ENCODE peak calls at places on chromosomes 16 and 17, in four cellular contexts. Q is CD8-positive, alpha-beta T cell; B is left ventricle myocardium inferior; V is testis. W is an unnamed sample.

GRCh38 chr16:88538366-88539060 is 31.7 kb upstream of the ZC3H18 start:
- DNase-seq in Q (no peak), B (no peak), V (no peak), W (no peak)

GRCh38 chr16:87845213-87845612 is 24.1 kb downstream of the SLC7A5 start:
- DNase-seq in Q (no peak), B (no peak), V (peak; percentile 67), W (no peak)

GRCh38 chr16:57263585-57264351 is 18.7 kb downstream of the ARL2BP start:
- DNase-seq in Q (no peak), B (no peak), V (no peak), W (no peak)

GRCh38 chr17:65229596-65229995 is 92.4 kb downstream of the RGS9 start:
- DNase-seq in Q (no peak), B (no peak), V (no peak), W (no peak)

GRCh38 chr16:19288872-19289799 is 3.6 kb downstream of the CLEC19A start:
- DNase-seq in Q (no peak), B (no peak), V (no peak), W (no peak)

GRCh38 chr17:21530311-21530710 is 154.2 kb downstream of the KCNJ12 start:
- DNase-seq in Q (no peak), B (no peak), V (no peak), W (no peak)

GRCh38 chr16:88905563-88905962 is 39.1 kb upstream of the PABPN1L start:
- DNase-seq in Q (no peak), B (no peak), V (peak; percentile 63), W (no peak)

GRCh38 chr16:83301966-83302365 is 505.8 kb upstream of the HSBP1 start:
- DNase-seq in Q (no peak), B (no peak), V (no peak), W (no peak)

GRCh38 chr16:64122177-64122576 is 999.7 kb downstream of the CDH11 start:
- DNase-seq in Q (no peak), B (no peak), V (no peak), W (no peak)

GRCh38 chr17:45298546-45299285 is 18.1 kb downstream of the MAP3K14 start:
- DNase-seq in Q (no peak), B (no peak), V (no peak), W (no peak)

GRCh38 chr17:4420692-4421131 is 13.0 kb upstream of the SPNS3 start:
- DNase-seq in Q (peak; percentile 59), B (no peak), V (peak; percentile 80), W (peak; percentile 54)

GRCh38 chr17:53655591-53655990 is 167.1 kb upstream of the KIF2B start:
- DNase-seq in Q (no peak), B (no peak), V (no peak), W (no peak)

GRCh38 chr17:41957058-41957868 is 9.3 kb upstream of the CNP start:
- DNase-seq in Q (no peak), B (no peak), V (no peak), W (no peak)

GRCh38 chr16:81514041-81514559 is 69.5 kb downstream of the CMIP start:
- DNase-seq in Q (no peak), B (no peak), V (no peak), W (no peak)

GRCh38 chr16:65002265-65002664 is 119.6 kb downstream of the CDH11 start:
- DNase-seq in Q (no peak), B (no peak), V (no peak), W (no peak)

GRCh38 chr16:86217001-86217890 is 293.1 kb upstream of the FOXF1 start:
- DNase-seq in Q (no peak), B (no peak), V (no peak), W (no peak)

GRCh38 chr16:85746431-85747227 is 4.3 kb downstream of the C16orf74 start:
- DNase-seq in Q (no peak), B (no peak), V (no peak), W (no peak)

GRCh38 chr16:81505011-81505660 is 60.5 kb downstream of the CMIP start:
- DNase-seq in Q (no peak), B (no peak), V (peak; percentile 32), W (peak; percentile 34)

GRCh38 chr17:77011173-77012011 is 129.4 kb upstream of the SEC14L1 start:
- DNase-seq in Q (peak; percentile 56), B (no peak), V (peak; percentile 75), W (no peak)

GRCh38 chr16:84887207-84887606 is 67.4 kb downstream of the CRISPLD2 start:
- DNase-seq in Q (no peak), B (no peak), V (no peak), W (no peak)

GRCh38 chr17:1604831-1605528 is 23.7 kb downstream of the SLC43A2 start:
- DNase-seq in Q (no peak), B (no peak), V (peak; percentile 54), W (no peak)

GRCh38 chr17:60720763-60721531 is 43.3 kb downstream of the BCAS3 start:
- DNase-seq in Q (peak; percentile 22), B (no peak), V (peak; percentile 64), W (peak; percentile 67)

GRCh38 chr17:27333410-27333980 is 39.6 kb downstream of the WSB1 start:
- DNase-seq in Q (peak; percentile 17), B (no peak), V (no peak), W (no peak)

GRCh38 chr16:13148836-13149235 is 247.4 kb downstream of the SHISA9 start:
- DNase-seq in Q (no peak), B (no peak), V (no peak), W (no peak)

GRCh38 chr16:69040144-69040909 is 65.1 kb upstream of the HAS3 start:
- DNase-seq in Q (no peak), B (no peak), V (no peak), W (no peak)

GRCh38 chr16:57993897-57994296 is 6.6 kb downstream of the ZNF319 start:
- DNase-seq in Q (no peak), B (no peak), V (no peak), W (no peak)

GRCh38 chr17:82876602-82877391 is 37.0 kb upstream of the ZNF750 start:
- DNase-seq in Q (no peak), B (peak; percentile 78), V (peak; percentile 75), W (peak; percentile 80)

GRCh38 chr16:787978-788398 is at the start of gene RPUSD1:
- DNase-seq in Q (no peak), B (peak; percentile 25), V (no peak), W (peak; percentile 54)

GRCh38 chr16:18050234-18050633 is 286.3 kb downstream of the NPIPA8 start:
- DNase-seq in Q (no peak), B (no peak), V (no peak), W (no peak)

GRCh38 chr17:17781591-17782424 is 55.0 kb downstream of the SREBF1 start:
- DNase-seq in Q (peak; percentile 27), B (peak; percentile 85), V (peak; percentile 83), W (peak; percentile 57)
- H3K4me3 ChIP-seq in Q (no peak overlapping the region), B (peak overlapping the region; percentile 72), V (peak overlapping the region; percentile 57), W (peak overlapping the region; percentile 57)

DNA sequence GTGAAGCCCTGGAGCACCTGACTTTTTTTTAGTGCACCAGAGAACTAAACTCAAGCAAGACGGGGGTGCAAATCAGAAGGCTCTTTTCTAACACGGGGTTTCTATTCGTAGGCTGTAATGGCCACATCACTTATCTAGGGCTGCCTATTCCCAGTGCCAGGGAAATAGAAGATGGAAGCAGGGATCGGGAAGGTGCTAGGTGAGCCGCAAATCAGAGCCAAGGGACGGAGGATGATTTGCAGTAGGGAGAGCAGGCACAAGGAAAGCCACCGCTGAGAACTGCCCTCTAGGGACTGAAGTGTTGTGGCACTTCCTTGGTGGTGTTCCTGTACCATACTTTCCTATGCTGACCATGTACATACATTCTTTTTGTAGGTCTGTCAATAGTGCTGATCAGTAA is 7.8 kb upstream of the SLC46A1 start:
- DNase-seq in Q (no peak), B (no peak), V (no peak), W (no peak)
- TF ChIP-seq CTCF in Q (no peak), B (no peak), V (no peak), W (no peak)

DNA sequence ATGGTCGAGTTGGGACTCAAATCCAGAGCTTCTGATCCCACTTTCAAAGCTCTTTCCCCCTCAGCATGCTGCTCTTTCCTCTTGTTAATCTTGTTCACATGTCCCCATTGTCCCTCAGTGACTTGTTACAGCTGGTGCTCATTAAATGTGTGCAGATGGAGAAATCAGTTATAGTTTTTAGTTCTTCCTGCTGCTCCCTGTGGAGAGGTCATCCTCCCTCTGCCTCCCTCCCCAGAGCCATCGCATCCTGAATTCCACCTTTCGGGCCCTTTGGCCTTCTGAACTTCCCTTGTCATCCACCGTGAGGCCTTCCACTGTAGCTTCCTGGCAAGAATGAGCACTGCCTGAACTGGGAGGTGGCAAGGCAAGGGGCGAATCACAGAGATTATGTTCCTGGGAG is 179.6 kb downstream of the WSCD1 start:
- DNase-seq in Q (no peak), B (no peak), V (no peak), W (no peak)
- H3K4me1 ChIP-seq in Q (no peaks in the 10 kb centered on the region), B (no peaks in the 10 kb centered on the region), V (no peaks in the 10 kb centered on the region), W (no peaks in the 10 kb centered on the region)

GRCh38 chr17:19386276-19386863 is 620 bp downstream of the MFAP4 start:
- DNase-seq in Q (no peak), B (peak; percentile 68), V (peak; percentile 51), W (no peak)
- H3K4me3 ChIP-seq in Q (no peak overlapping the region), B (peak overlapping the region; percentile 61), V (no peak overlapping the region), W (no peak overlapping the region)

GRCh38 chr17:81553018-81553615 is 964 bp upstream of the FAAP100 start:
- DNase-seq in Q (peak; percentile 79), B (peak; percentile 75), V (peak; percentile 91), W (peak; percentile 87)
- TF ChIP-seq CTCF in Q (no peak), B (no peak), V (no peak), W (no peak)

GRCh38 chr17:10144456-10144855 is 54.0 kb downstream of the GAS7 start:
- DNase-seq in Q (no peak), B (no peak), V (no peak), W (no peak)
- H3K4me1 ChIP-seq in Q (peaks cover 4% of the 10 kb centered on the region), B (peaks cover 9% of the 10 kb centered on the region), V (no peaks in the 10 kb centered on the region), W (no peaks in the 10 kb centered on the region)

DNA sequence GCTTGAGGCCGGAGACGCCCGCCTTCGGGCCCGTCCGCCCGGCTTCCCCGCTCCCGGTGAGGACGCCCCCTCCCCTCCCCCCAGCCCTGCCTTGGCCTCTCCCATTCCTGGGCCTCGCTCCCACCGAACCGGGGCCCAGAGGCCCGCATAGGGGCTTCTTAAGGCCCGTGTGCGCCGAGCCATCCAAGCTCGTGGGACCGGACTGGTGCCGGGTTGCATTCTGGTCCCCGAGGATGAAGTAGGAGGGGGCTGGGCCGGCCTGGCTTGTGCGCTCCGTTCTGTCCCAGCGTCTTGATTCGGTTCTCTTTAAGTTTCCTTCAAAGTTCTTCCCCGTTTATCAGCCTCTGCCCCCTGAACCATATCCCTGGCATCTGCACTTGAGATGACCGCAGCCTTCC is 488 bp downstream of the SENP3 start:
- DNase-seq in Q (no peak), B (no peak), V (no peak), W (no peak)
- H3K4me3 ChIP-seq in Q (peak overlapping the region; percentile 50), B (peak overlapping the region; percentile 99), V (peak overlapping the region; percentile 76), W (peak overlapping the region; percentile 61)

GRCh38 chr16:23634461-23635036 is 6.6 kb downstream of the PALB2 start:
- DNase-seq in Q (no peak), B (no peak), V (no peak), W (no peak)
- TF ChIP-seq CTCF in Q (no peak), B (no peak), V (no peak), W (no peak)

W was measured in Caco-2.